ENCODE peak calls at places on chromosome 15, in five cellular contexts. L is caudate nucleus; I is ureter; E is stimulated activated CD4-positive, alpha-beta T cell treated with anti-CD3 and anti-CD28 coated beads, Interleukin-15, amount 100 ng/mL, for 48 hours; Y is CD8-positive, alpha-beta memory T cell. H is an unnamed sample.

GRCh38 chr15:74365619-74366445 is 1.6 kb downstream of the CYP11A1 start:
- DNase-seq in L (no peak), I (no peak), E (no peak), Y (no peak), H (peak; percentile 70)

GRCh38 chr15:91589360-91589759 is 264.1 kb upstream of the SLCO3A1 start:
- DNase-seq in L (no peak), I (no peak), E (no peak), Y (no peak), H (no peak)

GRCh38 chr15:51332211-51333147 is 5.9 kb downstream of the CYP19A1 start:
- DNase-seq in L (no peak), I (no peak), E (no peak), Y (no peak), H (no peak)

GRCh38 chr15:60840306-60840702 is 361.4 kb upstream of the ICE2 start:
- DNase-seq in L (no peak), I (no peak), E (no peak), Y (no peak), H (no peak)

GRCh38 chr15:48354694-48355303 is 23.6 kb downstream of the DUT start:
- DNase-seq in L (no peak), I (no peak), E (no peak), Y (no peak), H (no peak)

GRCh38 chr15:73727330-73728018 is 25.7 kb downstream of the INSYN1 start:
- DNase-seq in L (no peak), I (no peak), E (no peak), Y (no peak), H (no peak)

GRCh38 chr15:58019503-58020376 is 45.8 kb downstream of the ALDH1A2 start:
- DNase-seq in L (no peak), I (no peak), E (no peak), Y (no peak), H (no peak)

GRCh38 chr15:64430000-64430735 is 30.2 kb upstream of the ZNF609 start:
- DNase-seq in L (no peak), I (no peak), E (no peak), Y (peak; percentile 1), H (no peak)

GRCh38 chr15:74950078-74951000 is 6.2 kb downstream of the RPP25 start:
- DNase-seq in L (no peak), I (peak; percentile 86), E (peak; percentile 67), Y (peak; percentile 64), H (peak; percentile 75)

H was measured in coronary artery.